ENCODE peak calls at places on chromosomes 3 and 15, in five cellular contexts. Z is uterus; H is CD8-positive, alpha-beta T cell; I is lower lobe of right lung; B is endothelial cell of umbilical vein. L is an unnamed sample.

GRCh38 chr3:63047068-63047467 is 171.9 kb upstream of the CADPS start:
- DNase-seq in Z (no peak), H (no peak), I (no peak), B (no peak), L (no peak)

GRCh38 chr3:197368330-197368729 is 69.9 kb upstream of the DLG1 start:
- DNase-seq in Z (no peak), H (no peak), I (no peak), B (no peak), L (no peak)

GRCh38 chr3:37991823-37992222 is 1.2 kb downstream of the VILL start:
- DNase-seq in Z (no peak), H (no peak), I (no peak), B (no peak), L (no peak)

GRCh38 chr3:177802151-177802900 is 605.0 kb upstream of the TBL1XR1 start:
- DNase-seq in Z (no peak), H (no peak), I (no peak), B (no peak), L (no peak)

GRCh38 chr15:59194639-59195325 is 11.9 kb upstream of the LDHAL6B start:
- DNase-seq in Z (no peak), H (no peak), I (no peak), B (no peak), L (no peak)

GRCh38 chr3:66021731-66022131 is 17.0 kb downstream of the MAGI1 start:
- DNase-seq in Z (no peak), H (no peak), I (no peak), B (no peak), L (no peak)

GRCh38 chr3:37532168-37532567 is 329.5 kb upstream of the CTDSPL start:
- DNase-seq in Z (no peak), H (no peak), I (no peak), B (no peak), L (no peak)

GRCh38 chr3:172751188-172751571 is 654 bp downstream of the ECT2 start:
- DNase-seq in Z (no peak), H (no peak), I (no peak), B (peak; percentile 52), L (no peak)

GRCh38 chr3:114902691-114903101 is 244.4 kb downstream of the ZBTB20 start:
- DNase-seq in Z (no peak), H (no peak), I (no peak), B (no peak), L (no peak)

GRCh38 chr3:38538773-38539353 is 42.7 kb downstream of the EXOG start:
- DNase-seq in Z (no peak), H (no peak), I (no peak), B (no peak), L (no peak)

GRCh38 chr3:104629038-104629437 is 737.7 kb upstream of the ALCAM start:
- DNase-seq in Z (no peak), H (no peak), I (no peak), B (peak; percentile 64), L (no peak)

GRCh38 chr3:123440181-123440580 is 8.7 kb downstream of the ADCY5 start:
- DNase-seq in Z (no peak), H (no peak), I (no peak), B (no peak), L (no peak)

GRCh38 chr15:60655252-60655651 is 176.3 kb upstream of the ICE2 start:
- DNase-seq in Z (no peak), H (no peak), I (no peak), B (no peak), L (no peak)

GRCh38 chr3:194808709-194809108 is 123.0 kb downstream of the FAM43A start:
- DNase-seq in Z (no peak), H (no peak), I (no peak), B (peak; percentile 23), L (peak; percentile 84)

GRCh38 chr15:46900992-46901391 is 816.3 kb upstream of the SEMA6D start:
- DNase-seq in Z (no peak), H (no peak), I (no peak), B (no peak), L (no peak)

GRCh38 chr15:48641416-48641815 is 4.1 kb downstream of the FBN1 start:
- DNase-seq in Z (no peak), H (no peak), I (no peak), B (peak; percentile 64), L (no peak)

GRCh38 chr15:96559087-96559486 is 228.6 kb downstream of the NR2F2 start:
- DNase-seq in Z (no peak), H (no peak), I (no peak), B (no peak), L (no peak)

GRCh38 chr3:134473868-134474546 is 11.8 kb downstream of the ANAPC13 start:
- DNase-seq in Z (peak; percentile 68), H (peak; percentile 65), I (no peak), B (peak; percentile 73), L (peak; percentile 74)

GRCh38 chr15:70559223-70559823 is 204.0 kb downstream of the UACA start:
- DNase-seq in Z (no peak), H (peak; percentile 45), I (no peak), B (peak; percentile 55), L (no peak)

GRCh38 chr15:82159922-82160321 is 102.6 kb downstream of the EFL1 start:
- DNase-seq in Z (no peak), H (no peak), I (no peak), B (peak; percentile 39), L (no peak)

GRCh38 chr15:56813995-56814394 is 80.7 kb upstream of the ZNF280D start:
- DNase-seq in Z (no peak), H (no peak), I (no peak), B (no peak), L (no peak)

GRCh38 chr15:66498501-66499386 is 1.2 kb upstream of the SNAPC5 start:
- DNase-seq in Z (no peak), H (no peak), I (no peak), B (peak; percentile 54), L (peak; percentile 15)

GRCh38 chr3:52798978-52799476 is 4.4 kb downstream of the ITIH3 start:
- DNase-seq in Z (no peak), H (no peak), I (no peak), B (peak; percentile 18), L (peak; percentile 80)

GRCh38 chr15:27222479-27222878 is 251.5 kb downstream of the GABRG3 start:
- DNase-seq in Z (no peak), H (no peak), I (no peak), B (no peak), L (no peak)

GRCh38 chr3:194140520-194141414 is 4.8 kb downstream of the HES1 start:
- DNase-seq in Z (peak; percentile 73), H (no peak), I (peak; percentile 74), B (peak; percentile 77), L (peak; percentile 77)

GRCh38 chr15:43127752-43128151 is 5.6 kb upstream of the TMEM62 start:
- DNase-seq in Z (no peak), H (no peak), I (no peak), B (no peak), L (no peak)

GRCh38 chr15:52794665-52795463 is 4.7 kb upstream of the ONECUT1 start:
- DNase-seq in Z (no peak), H (no peak), I (no peak), B (no peak), L (no peak)

GRCh38 chr15:52796742-52797515 is 6.8 kb upstream of the ONECUT1 start:
- DNase-seq in Z (no peak), H (no peak), I (no peak), B (no peak), L (no peak)

GRCh38 chr15:52795464-52796227 is 5.5 kb upstream of the ONECUT1 start:
- DNase-seq in Z (no peak), H (no peak), I (no peak), B (no peak), L (no peak)

GRCh38 chr15:52797625-52798501 is 7.7 kb upstream of the ONECUT1 start:
- DNase-seq in Z (no peak), H (no peak), I (no peak), B (no peak), L (no peak)

DNA sequence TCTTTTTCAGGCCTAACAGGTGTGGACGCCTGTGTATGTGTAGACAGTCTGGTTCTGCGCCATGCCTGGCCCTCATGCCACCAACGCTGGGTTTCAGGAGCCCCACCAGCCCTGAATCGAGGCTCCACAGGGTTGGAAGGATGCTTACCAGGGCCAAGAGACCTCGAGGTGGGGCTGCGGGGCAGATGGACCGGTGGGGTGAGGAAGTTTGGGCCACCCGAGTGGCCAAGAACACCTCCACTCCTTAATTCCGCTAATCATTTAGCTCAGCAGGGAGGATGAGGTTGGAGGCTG is 6.0 kb upstream of the ONECUT1 start:
- DNase-seq in Z (no peak), H (no peak), I (no peak), B (no peak), L (no peak)
- H3K4me1 ChIP-seq in Z (no peaks in the 10 kb centered on the region), H (peaks cover 10% of the 10 kb centered on the region), I (peaks cover 10% of the 10 kb centered on the region), B (no peaks in the 10 kb centered on the region), L (no peaks in the 10 kb centered on the region)

GRCh38 chr15:62240121-62240520 is 75.0 kb upstream of the C2CD4B start:
- DNase-seq in Z (no peak), H (no peak), I (no peak), B (no peak), L (no peak)

GRCh38 chr15:62242999-62243398 is 77.9 kb upstream of the C2CD4B start:
- DNase-seq in Z (no peak), H (no peak), I (no peak), B (no peak), L (no peak)

GRCh38 chr15:62244762-62245161 is 79.7 kb upstream of the C2CD4B start:
- DNase-seq in Z (no peak), H (no peak), I (no peak), B (no peak), L (no peak)

GRCh38 chr15:62240697-62241096 is 75.6 kb upstream of the C2CD4B start:
- DNase-seq in Z (no peak), H (no peak), I (no peak), B (no peak), L (no peak)

GRCh38 chr15:62241135-62241770 is 76.2 kb upstream of the C2CD4B start:
- DNase-seq in Z (no peak), H (no peak), I (no peak), B (peak; percentile 6), L (no peak)
- TF ChIP-seq CTCF in Z (no peak), H (no peak), I (no peak), B (peak; percentile 51), L (peak; percentile 46)

GRCh38 chr15:77126516-77126915 is 55.6 kb upstream of the TSPAN3 start:
- DNase-seq in Z (no peak), H (no peak), I (no peak), B (no peak), L (no peak)
- H3K27ac ChIP-seq in Z (no peak overlapping the region), H (no peak overlapping the region), I (no peak overlapping the region), B (no peak overlapping the region), L (no peak overlapping the region)

DNA sequence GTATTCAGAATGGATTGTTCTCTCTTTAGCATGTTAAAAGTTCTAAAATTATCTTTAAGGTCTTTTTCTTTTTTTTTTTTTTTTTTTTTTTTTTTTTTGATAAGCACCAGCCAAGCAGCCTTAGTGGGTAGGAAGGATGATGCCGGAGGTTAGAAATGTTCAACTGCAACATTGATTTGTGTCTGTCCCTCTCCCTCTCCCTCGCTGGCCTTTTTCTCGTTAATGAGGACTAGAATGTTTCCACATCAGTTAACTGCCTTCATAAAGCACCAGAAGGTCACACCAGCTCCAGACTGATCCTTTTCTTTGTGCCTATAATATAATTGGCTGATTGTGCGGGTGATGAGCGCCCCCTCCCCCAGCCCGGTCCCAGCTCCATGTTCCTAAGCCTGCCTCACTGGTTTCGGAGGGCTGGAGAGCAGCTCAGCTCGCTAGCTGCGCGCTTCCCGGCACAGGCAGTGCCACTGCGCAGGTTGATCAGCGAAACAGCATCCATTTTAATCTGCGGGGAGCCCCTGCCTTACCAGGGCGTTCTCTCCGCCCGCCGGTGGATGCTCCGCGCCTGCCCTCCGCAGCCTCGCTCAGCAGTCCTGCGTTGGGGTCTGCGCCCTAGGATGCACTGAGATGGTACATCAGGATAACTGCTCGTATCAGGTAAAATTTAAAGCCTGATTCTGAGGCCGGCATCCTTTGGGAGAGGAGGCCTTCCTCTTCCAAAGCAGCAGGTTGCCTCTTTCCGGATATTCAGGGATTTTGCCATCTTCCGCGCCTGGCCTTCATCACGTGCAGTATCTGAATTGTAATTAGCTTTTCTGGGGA is 148.9 kb upstream of the IL12A start:
- DNase-seq in Z (peak; percentile 31), H (no peak), I (peak; percentile 60), B (no peak), L (no peak)
- H3K4me1 ChIP-seq in Z (peaks cover 12% of the 10 kb centered on the region), H (no peaks in the 10 kb centered on the region), I (peaks cover 40% of the 10 kb centered on the region), B (peaks cover 49% of the 10 kb centered on the region), L (peaks cover 61% of the 10 kb centered on the region)

L was measured in RWPE2.